ENCODE peak calls at places on chromosomes 3 and 15, in six cellular contexts. One of them, this sample, is unnamed.
A peak's percentile ranks its signal among the peaks of the same experiment; 100 is the strongest.

GRCh38 chr15:51782357-51782896 is 31.0 kb downstream of the TMOD2 start:
- DNase-seq in prostate gland: no peak
- DNase-seq in fibroblast of lung: peak; percentile 22
- DNase-seq in A549: peak; percentile 72
- DNase-seq in mammary epithelial cell: no peak
- DNase-seq in psoas muscle: no peak
- DNase-seq in this sample: no peak

GRCh38 chr3:94115482-94115881 is 52.6 kb downstream of the NSUN3 start:
- DNase-seq in psoas muscle: no peak
- DNase-seq in fibroblast of lung: peak; percentile 41
- DNase-seq in mammary epithelial cell: peak; percentile 13
- DNase-seq in prostate gland: no peak
- DNase-seq in A549: peak; percentile 32
- DNase-seq in this sample: no peak

GRCh38 chr3:50267280-50267913 is 1.6 kb upstream of the SEMA3B start:
- DNase-seq in psoas muscle: peak; percentile 85
- DNase-seq in A549: no peak
- DNase-seq in fibroblast of lung: no peak
- DNase-seq in prostate gland: peak; percentile 61
- DNase-seq in mammary epithelial cell: no peak
- DNase-seq in this sample: peak; percentile 82

GRCh38 chr3:31610700-31611275 is 78.1 kb downstream of the STT3B start:
- DNase-seq in A549: peak; percentile 44
- DNase-seq in prostate gland: peak; percentile 13
- DNase-seq in fibroblast of lung: peak; percentile 67
- DNase-seq in psoas muscle: no peak
- DNase-seq in mammary epithelial cell: peak; percentile 36
- DNase-seq in this sample: no peak

GRCh38 chr3:58131101-58131500 is 79.7 kb downstream of the DNASE1L3 start:
- DNase-seq in fibroblast of lung: no peak
- DNase-seq in mammary epithelial cell: no peak
- DNase-seq in psoas muscle: no peak
- DNase-seq in prostate gland: no peak
- DNase-seq in A549: no peak
- DNase-seq in this sample: no peak

GRCh38 chr3:81910244-81910852 is 148.9 kb upstream of the GBE1 start:
- DNase-seq in psoas muscle: no peak
- DNase-seq in prostate gland: peak; percentile 8
- DNase-seq in A549: peak; percentile 39
- DNase-seq in mammary epithelial cell: peak; percentile 24
- DNase-seq in fibroblast of lung: peak; percentile 44
- DNase-seq in this sample: peak; percentile 20

GRCh38 chr3:190092250-190092649 is 28.4 kb downstream of the P3H2 start:
- DNase-seq in A549: no peak
- DNase-seq in psoas muscle: no peak
- DNase-seq in fibroblast of lung: peak; percentile 94
- DNase-seq in mammary epithelial cell: peak; percentile 60
- DNase-seq in prostate gland: no peak
- DNase-seq in this sample: no peak

GRCh38 chr3:49238274-49239127 is 38.5 kb downstream of the C3orf62 start:
- DNase-seq in prostate gland: no peak
- DNase-seq in psoas muscle: no peak
- DNase-seq in fibroblast of lung: peak; percentile 84
- DNase-seq in mammary epithelial cell: peak; percentile 86
- DNase-seq in A549: no peak
- DNase-seq in this sample: peak; percentile 54

GRCh38 chr15:39579487-39580116 is 1.3 kb upstream of the THBS1 start:
- DNase-seq in psoas muscle: peak; percentile 70
- DNase-seq in mammary epithelial cell: peak; percentile 94
- DNase-seq in A549: peak; percentile 88
- DNase-seq in prostate gland: peak; percentile 80
- DNase-seq in fibroblast of lung: peak; percentile 95
- DNase-seq in this sample: peak; percentile 50

GRCh38 chr3:80668600-80669281 is 900.9 kb upstream of the ROBO1 start:
- DNase-seq in prostate gland: no peak
- DNase-seq in psoas muscle: no peak
- DNase-seq in A549: no peak
- DNase-seq in mammary epithelial cell: no peak
- DNase-seq in fibroblast of lung: no peak
- DNase-seq in this sample: no peak

GRCh38 chr3:80668100-80668499 is 900.3 kb upstream of the ROBO1 start:
- DNase-seq in fibroblast of lung: no peak
- DNase-seq in mammary epithelial cell: no peak
- DNase-seq in prostate gland: no peak
- DNase-seq in psoas muscle: no peak
- DNase-seq in A549: no peak
- DNase-seq in this sample: no peak

GRCh38 chr3:80663426-80663825 is 895.6 kb upstream of the ROBO1 start:
- DNase-seq in fibroblast of lung: no peak
- DNase-seq in prostate gland: no peak
- DNase-seq in mammary epithelial cell: no peak
- DNase-seq in A549: no peak
- DNase-seq in psoas muscle: no peak
- DNase-seq in this sample: no peak
- H3K27ac ChIP-seq in fibroblast of lung: no peak overlapping the region
- H3K27ac ChIP-seq in prostate gland: no peak overlapping the region
- H3K27ac ChIP-seq in mammary epithelial cell: no peak overlapping the region
- H3K27ac ChIP-seq in A549: no peak overlapping the region
- H3K27ac ChIP-seq in psoas muscle: no peak overlapping the region
- H3K27ac ChIP-seq in this sample: no peak overlapping the region

DNA sequence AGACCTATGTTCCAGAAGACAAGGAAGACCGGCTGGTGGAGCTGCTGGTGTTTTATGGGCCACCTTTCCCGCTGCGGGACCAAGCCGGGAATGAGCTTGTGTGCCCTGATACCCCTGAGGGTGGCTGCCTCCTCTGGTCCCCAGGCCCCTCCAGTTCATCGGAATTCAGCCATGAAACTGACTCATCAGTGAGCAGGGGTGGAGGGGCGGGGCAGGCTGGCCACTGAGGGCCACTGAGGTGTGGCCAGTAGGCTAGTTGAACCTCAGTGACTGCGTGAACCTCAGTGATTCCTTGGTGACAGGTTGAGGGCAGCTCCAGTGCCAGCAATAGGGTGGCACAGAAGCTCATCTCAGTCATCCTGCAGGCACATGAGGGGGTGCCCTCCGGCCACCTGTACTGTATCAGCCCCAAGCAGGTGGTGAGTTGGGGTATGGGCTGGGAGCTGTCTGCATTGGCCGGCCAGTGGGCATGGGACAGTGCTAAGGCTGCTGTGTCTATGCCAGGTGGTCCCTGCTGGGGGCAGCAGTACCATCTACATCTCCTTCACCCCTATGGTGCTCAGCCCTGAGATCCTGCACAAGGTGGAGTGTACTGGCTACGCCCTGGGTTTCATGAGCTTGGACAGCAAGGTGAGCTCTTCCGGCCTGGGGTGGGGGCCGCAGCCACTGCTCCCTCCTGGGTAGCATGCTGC is 20.3 kb downstream of the ACAA1 start:
- DNase-seq in psoas muscle: no peak
- DNase-seq in mammary epithelial cell: no peak
- DNase-seq in A549: no peak
- DNase-seq in prostate gland: no peak
- DNase-seq in fibroblast of lung: no peak
- DNase-seq in this sample: no peak
- TF ChIP-seq CTCF in psoas muscle: no peak
- TF ChIP-seq CTCF in mammary epithelial cell: no peak
- TF ChIP-seq CTCF in A549: no peak
- TF ChIP-seq CTCF in prostate gland: no peak
- TF ChIP-seq CTCF in fibroblast of lung: no peak
- TF ChIP-seq CTCF in this sample: no peak

GRCh38 chr3:134328147-134328591 is 46.1 kb downstream of the AMOTL2 start:
- DNase-seq in mammary epithelial cell: peak; percentile 92
- DNase-seq in A549: peak; percentile 74
- DNase-seq in fibroblast of lung: peak; percentile 89
- DNase-seq in prostate gland: no peak
- DNase-seq in psoas muscle: peak; percentile 55
- DNase-seq in this sample: no peak
- H3K4me1 ChIP-seq in mammary epithelial cell: peaks cover 83% of the 10 kb centered on the region
- H3K4me1 ChIP-seq in A549: peaks cover 87% of the 10 kb centered on the region
- H3K4me1 ChIP-seq in fibroblast of lung: peaks cover 52% of the 10 kb centered on the region
- H3K4me1 ChIP-seq in prostate gland: peaks cover 5% of the 10 kb centered on the region
- H3K4me1 ChIP-seq in psoas muscle: peaks cover 37% of the 10 kb centered on the region
- H3K4me1 ChIP-seq in this sample: peaks cover 37% of the 10 kb centered on the region

GRCh38 chr3:2098398-2099027 is at the start of gene CNTN4:
- DNase-seq in psoas muscle: peak; percentile 71
- DNase-seq in A549: peak; percentile 23
- DNase-seq in fibroblast of lung: no peak
- DNase-seq in mammary epithelial cell: no peak
- DNase-seq in prostate gland: peak; percentile 42
- DNase-seq in this sample: peak; percentile 89
- H3K27ac ChIP-seq in psoas muscle: no peak within 1 kb of the TSS
- H3K27ac ChIP-seq in A549: no peak within 1 kb of the TSS
- H3K27ac ChIP-seq in fibroblast of lung: no peak within 1 kb of the TSS
- H3K27ac ChIP-seq in mammary epithelial cell: no peak within 1 kb of the TSS
- H3K27ac ChIP-seq in prostate gland: no peak within 1 kb of the TSS
- H3K27ac ChIP-seq in this sample: no peak within 1 kb of the TSS

This sample was measured in body of pancreas.